ENCODE peak calls at places on chromosomes 6 and 20, in four cellular contexts. N, Q, M and Y are unnamed samples.

GRCh38 chr20:2052741-2053140 is 48.9 kb upstream of the STK35 start:
- DNase-seq in N (no peak), Q (no peak), M (no peak), Y (no peak)

GRCh38 chr6:76072562-76072961 is at the start of gene IMPG1:
- DNase-seq in M (no peak), Q (no peak), N (no peak), Y (no peak)

GRCh38 chr6:31383149-31383548 is 20.2 kb upstream of the MICA start:
- DNase-seq in M (no peak), Q (no peak), N (no peak), Y (no peak)

GRCh38 chr20:11333634-11334033 is 584.1 kb upstream of the BTBD3 start:
- DNase-seq in Q (no peak), N (no peak), M (no peak), Y (no peak)

GRCh38 chr20:46558511-46558959 is 8.1 kb upstream of the OCSTAMP start:
- DNase-seq in N (no peak), M (no peak), Q (no peak), Y (peak; percentile 27)

GRCh38 chr20:47753571-47754120 is 31.6 kb downstream of the SULF2 start:
- DNase-seq in Q (no peak), M (no peak), N (no peak), Y (no peak)

GRCh38 chr6:44060622-44061374 is 66.5 kb downstream of the MRPL14 start:
- DNase-seq in N (no peak), M (no peak), Q (no peak), Y (no peak)

GRCh38 chr20:38034108-38034649 is 633 bp downstream of the RPRD1B start:
- DNase-seq in Q (no peak), N (no peak), M (no peak), Y (peak; percentile 35)

GRCh38 chr6:121856296-121856695 is 420.9 kb downstream of the GJA1 start:
- DNase-seq in Q (no peak), M (no peak), N (no peak), Y (no peak)

GRCh38 chr6:87755697-87756671 is 54.0 kb upstream of the AKIRIN2 start:
- DNase-seq in N (no peak), Q (no peak), M (no peak), Y (no peak)

GRCh38 chr20:23135449-23136447 is 49.6 kb upstream of the CD93 start:
- DNase-seq in M (no peak), N (no peak), Q (no peak), Y (no peak)

GRCh38 chr20:7196481-7196880 is 429.0 kb downstream of the BMP2 start:
- DNase-seq in Q (no peak), N (no peak), M (no peak), Y (no peak)

GRCh38 chr20:25437153-25437581 is 29.7 kb downstream of the GINS1 start:
- DNase-seq in N (no peak), M (no peak), Q (peak; percentile 87), Y (no peak)

GRCh38 chr6:150667977-150668716 is 68.5 kb downstream of the PLEKHG1 start:
- DNase-seq in Q (peak; percentile 47), N (peak; percentile 95), M (peak; percentile 91), Y (peak; percentile 92)

DNA sequence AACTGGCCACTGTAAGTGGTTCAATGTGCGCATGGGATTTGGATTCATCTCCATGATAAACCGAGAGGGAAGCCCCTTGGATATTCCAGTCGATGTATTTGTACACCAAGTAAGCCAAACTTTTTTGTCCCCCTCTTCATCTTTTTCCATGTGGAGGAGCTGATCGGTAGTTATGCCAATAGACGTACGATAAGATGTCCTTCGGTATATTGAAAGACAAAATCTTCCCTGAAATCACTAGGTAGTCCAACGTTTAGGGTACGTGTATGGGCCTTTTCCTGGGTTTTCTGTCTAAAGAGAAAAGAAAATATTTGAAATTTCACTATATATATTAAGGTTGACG is 1.2 kb downstream of the LIN28B start:
- DNase-seq in Q (no peak), M (no peak), N (no peak), Y (no peak)
- H3K27me3 ChIP-seq in Q (no peaks in the 10 kb centered on the region), M (peaks cover 69% of the 10 kb centered on the region), N (peaks cover 86% of the 10 kb centered on the region), Y (peaks cover 29% of the 10 kb centered on the region)

DNA sequence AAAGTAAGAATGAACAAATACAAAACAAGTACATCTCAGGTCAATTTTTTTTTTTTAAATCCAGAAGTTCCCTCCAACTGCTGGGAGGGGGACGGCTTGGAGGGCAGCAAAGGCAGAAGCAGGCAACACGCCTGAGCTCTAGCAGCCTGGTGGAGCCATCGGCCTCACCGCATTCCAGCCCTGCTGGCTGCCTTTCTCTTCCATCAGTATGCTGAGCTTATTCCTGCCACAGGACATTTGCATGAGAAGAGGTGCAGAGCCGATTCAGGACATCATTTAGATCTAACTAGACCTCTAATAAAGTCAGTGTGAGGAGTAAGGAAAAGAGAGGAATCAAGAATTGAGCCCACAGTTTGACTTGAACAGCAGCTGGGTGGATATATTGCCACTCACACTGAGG is 318.8 kb downstream of the ZFAND3 start:
- DNase-seq in N (no peak), M (no peak), Q (peak; percentile 91), Y (no peak)
- H3K27ac ChIP-seq in N (no peak overlapping the region), M (no peak overlapping the region), Q (peak overlapping the region; percentile 80), Y (no peak overlapping the region)

GRCh38 chr6:24887520-24887919 is 48.2 kb downstream of the RIPOR2 start:
- DNase-seq in N (no peak), Q (no peak), M (no peak), Y (no peak)

GRCh38 chr6:24879351-24879750 is 56.4 kb downstream of the RIPOR2 start:
- DNase-seq in Q (no peak), N (no peak), M (no peak), Y (no peak)

GRCh38 chr6:24882835-24883555 is 52.8 kb downstream of the RIPOR2 start:
- DNase-seq in M (no peak), Q (no peak), N (no peak), Y (no peak)

GRCh38 chr6:24883618-24884017 is 52.1 kb downstream of the RIPOR2 start:
- DNase-seq in Q (no peak), N (no peak), M (no peak), Y (no peak)

GRCh38 chr6:24882295-24882694 is 53.5 kb downstream of the RIPOR2 start:
- DNase-seq in N (no peak), M (no peak), Q (no peak), Y (no peak)
- H3K27me3 ChIP-seq in N (no peaks in the 10 kb centered on the region), M (no peaks in the 10 kb centered on the region), Q (no peaks in the 10 kb centered on the region), Y (no peaks in the 10 kb centered on the region)

GRCh38 chr6:158039571-158040050 is 57.9 kb downstream of the SYNJ2 start:
- DNase-seq in Q (no peak), M (no peak), N (no peak), Y (no peak)
- H3K27ac ChIP-seq in Q (no peak overlapping the region), M (peak overlapping the region; percentile 15), N (no peak overlapping the region), Y (peak overlapping the region; percentile 61)

GRCh38 chr20:62224113-62224855 is 4.2 kb upstream of the HRH3 start:
- DNase-seq in Q (no peak), M (no peak), N (no peak), Y (no peak)
- H3K27me3 ChIP-seq in Q (peaks cover 24% of the 10 kb centered on the region), M (peaks cover 72% of the 10 kb centered on the region), N (peaks cover 56% of the 10 kb centered on the region), Y (peaks cover 32% of the 10 kb centered on the region)

GRCh38 chr6:163412345-163412744 is 2.2 kb upstream of the QKI start:
- DNase-seq in M (no peak), Q (no peak), N (no peak), Y (no peak)

GRCh38 chr6:163414367-163415175 is at the start of gene QKI:
- DNase-seq in M (peak; percentile 73), Q (peak; percentile 60), N (peak; percentile 89), Y (peak; percentile 76)

GRCh38 chr6:163414117-163414366 is 476 bp upstream of the QKI start:
- DNase-seq in Q (no peak), N (no peak), M (no peak), Y (no peak)

GRCh38 chr6:163413345-163414116 is 987 bp upstream of the QKI start:
- DNase-seq in Q (peak; percentile 70), M (peak; percentile 82), N (peak; percentile 90), Y (peak; percentile 72)

GRCh38 chr6:163413054-163413344 is 1.5 kb upstream of the QKI start:
- DNase-seq in M (no peak), Q (no peak), N (no peak), Y (no peak)
- H3K27ac ChIP-seq in M (peak overlapping the region; percentile 100), Q (no peak overlapping the region), N (peak overlapping the region; percentile 99), Y (peak overlapping the region; percentile 97)

GRCh38 chr20:62370115-62370806 is 3.1 kb upstream of the LAMA5 start:
- DNase-seq in N (peak; percentile 59), Q (no peak), M (peak; percentile 79), Y (no peak)

GRCh38 chr20:62369508-62370114 is 2.5 kb upstream of the LAMA5 start:
- DNase-seq in Q (no peak), N (no peak), M (no peak), Y (no peak)

GRCh38 chr20:62368303-62368628 is 1.2 kb upstream of the LAMA5 start:
- DNase-seq in Q (no peak), M (no peak), N (no peak), Y (no peak)

GRCh38 chr20:62367483-62368302 is 581 bp upstream of the LAMA5 start:
- DNase-seq in N (no peak), M (no peak), Q (peak; percentile 70), Y (no peak)

GRCh38 chr20:62368629-62369507 is 1.8 kb upstream of the LAMA5 start:
- DNase-seq in N (peak; percentile 55), Q (peak; percentile 88), M (no peak), Y (no peak)
- H3K27me3 ChIP-seq in N (peaks cover 55% of the 10 kb centered on the region), Q (no peaks in the 10 kb centered on the region), M (no peaks in the 10 kb centered on the region), Y (peaks cover 28% of the 10 kb centered on the region)

GRCh38 chr20:49779972-49780371 is 32.7 kb upstream of the SLC9A8 start:
- DNase-seq in Q (no peak), N (no peak), M (no peak), Y (no peak)

GRCh38 chr20:49770634-49771033 is 42.0 kb upstream of the SLC9A8 start:
- DNase-seq in M (no peak), Q (no peak), N (no peak), Y (no peak)

GRCh38 chr20:49775229-49775693 is 37.4 kb upstream of the SLC9A8 start:
- DNase-seq in M (no peak), N (peak; percentile 48), Q (peak; percentile 46), Y (peak; percentile 67)
- H3K27ac ChIP-seq in M (peak overlapping the region; percentile 72), N (peak overlapping the region; percentile 67), Q (no peak overlapping the region), Y (peak overlapping the region; percentile 18)